ENCODE peak calls at places on chromosomes 5 and 9, in four cellular contexts. One of them, this sample, is unnamed. For H3K4me1 and H3K9me3, the result is how much of the 10 kb centered on the place peaks cover.

GRCh38 chr5:140327589-140327988 is 18.8 kb downstream of the HBEGF start:
- DNase-seq in lower lobe of right lung: no peak
- DNase-seq in thoracic aorta: no peak
- DNase-seq in tibial artery: no peak
- DNase-seq in this sample: no peak

GRCh38 chr5:132496631-132497487 is 6.3 kb upstream of the IRF1 start:
- DNase-seq in lower lobe of right lung: peak
- DNase-seq in thoracic aorta: peak
- DNase-seq in tibial artery: peak
- DNase-seq in this sample: peak

GRCh38 chr9:93259490-93260289 is 75.8 kb downstream of the WNK2 start:
- DNase-seq in lower lobe of right lung: peak
- DNase-seq in thoracic aorta: no peak
- DNase-seq in tibial artery: peak
- DNase-seq in this sample: no peak

GRCh38 chr5:14852779-14853178 is 18.8 kb downstream of the ANKH start:
- DNase-seq in lower lobe of right lung: no peak
- DNase-seq in thoracic aorta: no peak
- DNase-seq in tibial artery: no peak
- DNase-seq in this sample: no peak

GRCh38 chr5:37834542-37835399 is 5.1 kb downstream of the GDNF start:
- DNase-seq in lower lobe of right lung: no peak
- DNase-seq in thoracic aorta: no peak
- DNase-seq in tibial artery: no peak
- DNase-seq in this sample: no peak

GRCh38 chr5:43389679-43390329 is 22.4 kb downstream of the CCL28 start:
- DNase-seq in lower lobe of right lung: no peak
- DNase-seq in thoracic aorta: no peak
- DNase-seq in tibial artery: no peak
- DNase-seq in this sample: no peak

GRCh38 chr5:141496038-141496437 is 7.2 kb downstream of the PCDHGC5 start:
- DNase-seq in lower lobe of right lung: no peak
- DNase-seq in thoracic aorta: no peak
- DNase-seq in tibial artery: no peak
- DNase-seq in this sample: no peak

GRCh38 chr9:94656190-94656589 is 16.9 kb upstream of the FBP1 start:
- DNase-seq in lower lobe of right lung: no peak
- DNase-seq in thoracic aorta: no peak
- DNase-seq in tibial artery: no peak
- DNase-seq in this sample: no peak

GRCh38 chr5:42993516-42994284 is 46.4 kb downstream of the ANXA2R start:
- DNase-seq in lower lobe of right lung: peak
- DNase-seq in thoracic aorta: no peak
- DNase-seq in tibial artery: no peak
- DNase-seq in this sample: peak

GRCh38 chr5:93053825-93054224 is 527.2 kb downstream of the NR2F1-AS1 start:
- DNase-seq in lower lobe of right lung: no peak
- DNase-seq in thoracic aorta: no peak
- DNase-seq in tibial artery: no peak
- DNase-seq in this sample: no peak

GRCh38 chr5:33235824-33236223 is 204.9 kb upstream of the TARS1 start:
- DNase-seq in lower lobe of right lung: no peak
- DNase-seq in thoracic aorta: no peak
- DNase-seq in tibial artery: no peak
- DNase-seq in this sample: no peak

GRCh38 chr5:40071870-40072269 is 607.8 kb upstream of the PTGER4 start:
- DNase-seq in lower lobe of right lung: no peak
- DNase-seq in thoracic aorta: no peak
- DNase-seq in tibial artery: no peak
- DNase-seq in this sample: no peak

GRCh38 chr5:160398806-160399205 is 1.0 kb downstream of the FAM200C start:
- DNase-seq in lower lobe of right lung: no peak
- DNase-seq in thoracic aorta: no peak
- DNase-seq in tibial artery: no peak
- DNase-seq in this sample: no peak

GRCh38 chr5:181166812-181167733 is 19.7 kb downstream of the OR2V2 start:
- DNase-seq in lower lobe of right lung: no peak
- DNase-seq in thoracic aorta: no peak
- DNase-seq in tibial artery: no peak
- DNase-seq in this sample: no peak

GRCh38 chr9:134422701-134423100 is 96.4 kb downstream of the RXRA start:
- DNase-seq in lower lobe of right lung: peak
- DNase-seq in thoracic aorta: no peak
- DNase-seq in tibial artery: no peak
- DNase-seq in this sample: peak
- H3K4me1 ChIP-seq in lower lobe of right lung: under half
- H3K4me1 ChIP-seq in thoracic aorta: under half
- H3K4me1 ChIP-seq in tibial artery: under half
- H3K4me1 ChIP-seq in this sample: under half

GRCh38 chr5:2902186-2902585 is 150.7 kb upstream of the IRX2 start:
- DNase-seq in lower lobe of right lung: no peak
- DNase-seq in thoracic aorta: no peak
- DNase-seq in tibial artery: peak
- DNase-seq in this sample: no peak

GRCh38 chr5:2902742-2903297 is 151.3 kb upstream of the IRX2 start:
- DNase-seq in lower lobe of right lung: no peak
- DNase-seq in thoracic aorta: no peak
- DNase-seq in tibial artery: peak
- DNase-seq in this sample: no peak

GRCh38 chr5:2901511-2901910 is 150.0 kb upstream of the IRX2 start:
- DNase-seq in lower lobe of right lung: no peak
- DNase-seq in thoracic aorta: no peak
- DNase-seq in tibial artery: peak
- DNase-seq in this sample: no peak

GRCh38 chr5:2900360-2900759 is 148.9 kb upstream of the IRX2 start:
- DNase-seq in lower lobe of right lung: no peak
- DNase-seq in thoracic aorta: no peak
- DNase-seq in tibial artery: peak
- DNase-seq in this sample: no peak

GRCh38 chr5:2901096-2901495 is 149.6 kb upstream of the IRX2 start:
- DNase-seq in lower lobe of right lung: no peak
- DNase-seq in thoracic aorta: no peak
- DNase-seq in tibial artery: peak
- DNase-seq in this sample: no peak
- H3K9me3 ChIP-seq in lower lobe of right lung: under half
- H3K9me3 ChIP-seq in thoracic aorta: under half
- H3K9me3 ChIP-seq in tibial artery: under half
- H3K9me3 ChIP-seq in this sample: under half

DNA sequence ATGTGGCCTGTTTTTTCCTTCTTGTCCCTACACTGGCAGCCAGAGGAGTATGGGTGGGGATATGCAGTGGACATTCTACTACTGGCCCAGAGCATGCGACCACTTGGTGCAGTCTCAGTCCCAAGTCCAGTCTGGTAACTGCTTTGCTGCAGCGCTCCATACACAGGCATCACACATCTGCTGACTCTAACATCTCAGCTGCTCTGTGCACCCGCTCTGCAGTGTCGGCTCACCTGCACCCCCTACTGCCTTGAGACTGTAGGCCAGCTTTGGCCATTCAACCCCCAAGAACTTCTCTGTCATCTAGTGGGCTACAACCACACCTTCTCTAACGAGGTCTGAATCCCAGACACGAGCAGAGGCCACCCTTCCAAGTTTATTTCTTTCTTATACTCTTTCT is 46.4 kb upstream of the SLCO6A1 start:
- DNase-seq in lower lobe of right lung: no peak
- DNase-seq in thoracic aorta: no peak
- DNase-seq in tibial artery: no peak
- DNase-seq in this sample: no peak
- TF ChIP-seq CTCF in lower lobe of right lung: no peak
- TF ChIP-seq CTCF in thoracic aorta: no peak
- TF ChIP-seq CTCF in tibial artery: no peak
- TF ChIP-seq CTCF in this sample: no peak

GRCh38 chr9:124263158-124263557 is 5.4 kb downstream of the NEK6 start:
- DNase-seq in lower lobe of right lung: no peak
- DNase-seq in thoracic aorta: no peak
- DNase-seq in tibial artery: no peak
- DNase-seq in this sample: no peak

GRCh38 chr9:124260769-124261603 is 3.2 kb downstream of the NEK6 start:
- DNase-seq in lower lobe of right lung: no peak
- DNase-seq in thoracic aorta: no peak
- DNase-seq in tibial artery: peak
- DNase-seq in this sample: peak

GRCh38 chr9:124262596-124263045 is 4.9 kb downstream of the NEK6 start:
- DNase-seq in lower lobe of right lung: no peak
- DNase-seq in thoracic aorta: no peak
- DNase-seq in tibial artery: no peak
- DNase-seq in this sample: no peak

GRCh38 chr9:124263800-124264426 is 6.2 kb downstream of the NEK6 start:
- DNase-seq in lower lobe of right lung: no peak
- DNase-seq in thoracic aorta: no peak
- DNase-seq in tibial artery: no peak
- DNase-seq in this sample: peak

GRCh38 chr9:124261787-124262595 is 4.2 kb downstream of the NEK6 start:
- DNase-seq in lower lobe of right lung: no peak
- DNase-seq in thoracic aorta: no peak
- DNase-seq in tibial artery: no peak
- DNase-seq in this sample: peak
- H3K4me1 ChIP-seq in lower lobe of right lung: half or more
- H3K4me1 ChIP-seq in thoracic aorta: half or more
- H3K4me1 ChIP-seq in tibial artery: half or more
- H3K4me1 ChIP-seq in this sample: half or more

DNA sequence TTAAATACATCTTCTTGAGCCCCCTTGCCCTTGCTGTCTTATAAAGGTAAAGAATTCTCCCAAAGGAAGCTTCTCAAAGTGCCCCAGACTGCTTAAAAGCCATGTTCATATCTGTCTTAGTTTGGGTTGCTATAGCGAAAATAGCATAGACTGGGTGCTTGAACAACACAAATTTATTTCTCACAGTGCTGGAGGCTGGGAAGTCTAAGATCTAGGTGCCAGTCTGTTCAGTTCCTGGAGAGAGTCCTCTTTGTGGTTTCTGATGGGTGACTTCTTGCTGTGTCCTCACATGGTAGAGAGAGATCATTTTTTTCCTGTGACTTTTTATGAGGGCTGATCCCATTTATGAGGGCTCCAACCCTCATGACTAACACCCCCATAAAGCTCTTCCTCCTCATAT is 486.7 kb upstream of the ADAMTS16 start:
- DNase-seq in lower lobe of right lung: no peak
- DNase-seq in thoracic aorta: no peak
- DNase-seq in tibial artery: no peak
- DNase-seq in this sample: no peak
- H3K9me3 ChIP-seq in lower lobe of right lung: under half
- H3K9me3 ChIP-seq in thoracic aorta: under half
- H3K9me3 ChIP-seq in tibial artery: under half
- H3K9me3 ChIP-seq in this sample: under half